ENCODE peak calls at places on chromosomes 2 and 18, in six cellular contexts. O is activated CD4-positive, alpha-beta T cell treated with anti-CD3 and anti-CD28 coated beads for 4 hours; J is spleen; R is EL; Y is putamen; C is substantia nigra. S is an unnamed sample.

GRCh38 chr18:7844418-7844817 is 277.3 kb downstream of the PTPRM start:
- DNase-seq in O (no peak), J (no peak), R (peak; percentile 36), Y (no peak), C (no peak), S (no peak)

GRCh38 chr2:40034198-40034597 is 255.1 kb upstream of the THUMPD2 start:
- DNase-seq in O (no peak), J (no peak), R (peak; percentile 74), Y (no peak), C (no peak), S (no peak)

GRCh38 chr2:189210250-189211075 is 30.9 kb upstream of the COL5A2 start:
- DNase-seq in O (no peak), J (no peak), R (peak; percentile 94), Y (no peak), C (no peak), S (no peak)

GRCh38 chr2:214127178-214127970 is 283.5 kb upstream of the VWC2L start:
- DNase-seq in O (no peak), J (no peak), R (peak; percentile 76), Y (no peak), C (no peak), S (no peak)

GRCh38 chr18:78430171-78430857 is 549.3 kb upstream of the SALL3 start:
- DNase-seq in O (no peak), J (peak; percentile 58), R (no peak), Y (no peak), C (no peak), S (no peak)

GRCh38 chr2:181178823-181179412 is 198.5 kb downstream of the UBE2E3 start:
- DNase-seq in O (peak; percentile 44), J (no peak), R (peak; percentile 23), Y (no peak), C (no peak), S (no peak)

GRCh38 chr2:232174662-232175061 is 203.9 kb upstream of the ALPP start:
- DNase-seq in O (no peak), J (no peak), R (no peak), Y (no peak), C (no peak), S (no peak)

GRCh38 chr18:34120294-34120693 is 104.4 kb downstream of the NOL4 start:
- DNase-seq in O (no peak), J (no peak), R (no peak), Y (no peak), C (no peak), S (no peak)

GRCh38 chr2:98912221-98912851 is 23.7 kb downstream of the CRACDL start:
- DNase-seq in O (no peak), J (peak; percentile 66), R (peak; percentile 89), Y (peak; percentile 83), C (peak; percentile 38), S (peak; percentile 28)

GRCh38 chr18:8812631-8813030 is 107.3 kb downstream of the MTCL1 start:
- DNase-seq in O (no peak), J (no peak), R (peak; percentile 81), Y (no peak), C (no peak), S (no peak)

GRCh38 chr2:38731090-38731489 is 20.1 kb downstream of the SRSF7 start:
- DNase-seq in O (no peak), J (no peak), R (no peak), Y (no peak), C (no peak), S (no peak)

GRCh38 chr2:128722469-128722868 is 403.8 kb upstream of the HS6ST1 start:
- DNase-seq in O (no peak), J (no peak), R (no peak), Y (no peak), C (no peak), S (no peak)

GRCh38 chr2:85605406-85606115 is 3.1 kb upstream of the TMEM150A start:
- DNase-seq in O (no peak), J (no peak), R (peak; percentile 84), Y (no peak), C (no peak), S (no peak)

GRCh38 chr2:168583710-168584521 is 127.8 kb downstream of the CERS6 start:
- DNase-seq in O (no peak), J (no peak), R (peak; percentile 50), Y (no peak), C (no peak), S (no peak)

GRCh38 chr2:37886745-37887144 is 38.3 kb upstream of the RMDN2 start:
- DNase-seq in O (no peak), J (no peak), R (peak; percentile 38), Y (no peak), C (no peak), S (no peak)

GRCh38 chr2:152036611-152037469 is 62.0 kb downstream of the CACNB4 start:
- DNase-seq in O (peak; percentile 54), J (no peak), R (peak; percentile 62), Y (peak; percentile 79), C (peak; percentile 65), S (peak; percentile 82)

GRCh38 chr2:223027442-223027841 is 24.5 kb upstream of the KCNE4 start:
- DNase-seq in O (no peak), J (no peak), R (peak; percentile 73), Y (no peak), C (no peak), S (no peak)

GRCh38 chr18:42047721-42048120 is 92.7 kb downstream of the PIK3C3 start:
- DNase-seq in O (no peak), J (no peak), R (peak; percentile 30), Y (no peak), C (no peak), S (no peak)

GRCh38 chr2:202122167-202122540 is 49.1 kb downstream of the KIAA2012 start:
- DNase-seq in O (no peak), J (no peak), R (no peak), Y (no peak), C (no peak), S (no peak)

GRCh38 chr2:23478087-23478932 is 93.3 kb downstream of the KLHL29 start:
- DNase-seq in O (no peak), J (no peak), R (no peak), Y (no peak), C (no peak), S (no peak)

GRCh38 chr2:235458839-235459273 is 35.0 kb upstream of the AGAP1 start:
- DNase-seq in O (no peak), J (no peak), R (peak; percentile 51), Y (no peak), C (no peak), S (no peak)

GRCh38 chr2:88765154-88765948 is 73.9 kb downstream of the RPIA start:
- DNase-seq in O (peak; percentile 37), J (peak; percentile 81), R (peak; percentile 28), Y (peak; percentile 25), C (no peak), S (peak; percentile 3)

GRCh38 chr2:218397502-218398436 is 1.9 kb upstream of the CTDSP1 start:
- DNase-seq in O (peak; percentile 18), J (peak; percentile 91), R (peak; percentile 86), Y (peak; percentile 38), C (no peak), S (peak; percentile 46)

GRCh38 chr2:104923665-104924064 is 69.8 kb downstream of the POU3F3 start:
- DNase-seq in O (no peak), J (no peak), R (no peak), Y (no peak), C (no peak), S (no peak)

S was measured in midbrain.